ENCODE peak calls at places on chromosomes 7 and 10, in ten cellular contexts. M, I, C, K, O, Y, E, V, X and P are unnamed samples.

GRCh38 chr10:102424145-102424544 is 3.5 kb downstream of the FBXL15 start:
- DNase-seq in E (no peak), K (no peak), X (no peak), V (no peak), M (no peak), I (no peak), C (no peak), O (no peak), Y (no peak), P (no peak)

GRCh38 chr7:44650772-44651171 is 44.3 kb downstream of the OGDH start:
- DNase-seq in C (no peak), M (no peak), Y (no peak), K (no peak), I (no peak), O (no peak), X (no peak), V (no peak), E (no peak), P (no peak)

GRCh38 chr7:16668049-16668858 is 22.3 kb downstream of the BZW2 start:
- DNase-seq in K (peak), Y (no peak), O (peak), I (no peak), M (no peak), V (peak), C (no peak), X (no peak), E (no peak), P (no peak)

GRCh38 chr7:45590679-45591057 is 16.5 kb downstream of the ADCY1 start:
- DNase-seq in Y (no peak), E (no peak), M (no peak), X (no peak), O (no peak), K (no peak), I (no peak), C (no peak), V (no peak), P (no peak)

GRCh38 chr7:3206101-3206500 is 95.0 kb upstream of the SDK1 start:
- DNase-seq in Y (no peak), V (no peak), E (no peak), C (no peak), K (no peak), M (no peak), X (no peak), O (no peak), I (no peak), P (no peak)

GRCh38 chr7:145868935-145869334 is 247.7 kb upstream of the CNTNAP2 start:
- DNase-seq in K (peak), E (no peak), O (no peak), V (no peak), Y (no peak), M (no peak), C (no peak), X (no peak), I (no peak), P (no peak)

GRCh38 chr10:25632802-25633201 is 301.2 kb upstream of the MYO3A start:
- DNase-seq in V (no peak), Y (no peak), O (no peak), E (no peak), K (no peak), I (no peak), X (no peak), C (no peak), M (no peak), P (no peak)

GRCh38 chr7:219581-220150 is 27.3 kb downstream of the FAM20C start:
- DNase-seq in C (no peak), E (peak), K (no peak), X (no peak), V (no peak), O (no peak), Y (no peak), M (no peak), I (no peak), P (no peak)

GRCh38 chr7:114481995-114482394 is 67.4 kb downstream of the FOXP2 start:
- DNase-seq in K (no peak), V (no peak), E (no peak), Y (no peak), M (no peak), I (no peak), X (no peak), C (no peak), O (no peak), P (no peak)

GRCh38 chr10:70603439-70603778 is 868 bp upstream of the PRF1 start:
- DNase-seq in M (no peak), Y (peak), X (no peak), K (no peak), V (no peak), C (no peak), E (no peak), O (no peak), I (no peak), P (no peak)

GRCh38 chr10:86964061-86964846 is 4.0 kb upstream of the ADIRF start:
- DNase-seq in V (no peak), Y (no peak), K (no peak), M (peak), E (no peak), C (no peak), X (no peak), I (no peak), O (no peak), P (no peak)

GRCh38 chr7:36040679-36041078 is 112.4 kb upstream of the EEPD1 start:
- DNase-seq in O (no peak), Y (no peak), I (no peak), K (peak), E (no peak), V (no peak), M (no peak), C (no peak), X (no peak), P (no peak)

GRCh38 chr7:143452495-143452894 is 9.2 kb downstream of the TAS2R60 start:
- DNase-seq in O (no peak), V (no peak), E (no peak), I (no peak), K (no peak), Y (no peak), M (no peak), C (no peak), X (no peak), P (no peak)

GRCh38 chr10:76939862-76940495 is 697.6 kb downstream of the KCNMA1 start:
- DNase-seq in I (no peak), C (no peak), O (no peak), Y (no peak), K (no peak), E (no peak), V (no peak), X (no peak), M (no peak), P (peak)

GRCh38 chr10:115772606-115773005 is 500.4 kb downstream of the GFRA1 start:
- DNase-seq in C (no peak), O (peak), V (no peak), E (no peak), Y (no peak), M (no peak), K (peak), I (no peak), X (no peak), P (no peak)

GRCh38 chr7:43764039-43764789 is 5.7 kb downstream of the BLVRA start:
- DNase-seq in M (peak), E (no peak), O (no peak), K (no peak), X (peak), C (no peak), Y (peak), I (peak), V (peak), P (no peak)

GRCh38 chr7:44196450-44196872 is 4.3 kb upstream of the YKT6 start:
- DNase-seq in E (peak), K (peak), X (peak), M (peak), O (no peak), C (peak), V (peak), I (peak), Y (no peak), P (peak)

GRCh38 chr7:55512635-55513034 is 59.7 kb downstream of the VOPP1 start:
- DNase-seq in K (no peak), I (no peak), E (no peak), X (no peak), M (no peak), C (no peak), Y (no peak), V (no peak), O (no peak), P (peak)

GRCh38 chr10:14513061-14513460 is 182.3 kb upstream of the FRMD4A start:
- DNase-seq in C (no peak), Y (no peak), X (no peak), K (peak), E (no peak), O (no peak), V (no peak), M (no peak), I (no peak), P (no peak)

GRCh38 chr10:1358860-1359598 is 302.8 kb downstream of the WDR37 start:
- DNase-seq in O (no peak), K (no peak), Y (no peak), X (no peak), V (no peak), E (no peak), I (peak), C (no peak), M (peak), P (no peak)

GRCh38 chr7:157061979-157062378 is 51.5 kb upstream of the MNX1 start:
- DNase-seq in C (no peak), X (no peak), Y (no peak), K (no peak), O (no peak), V (no peak), I (no peak), M (no peak), E (no peak), P (no peak)

GRCh38 chr10:111171183-111171582 is 94.4 kb downstream of the ADRA2A start:
- DNase-seq in M (no peak), X (no peak), K (no peak), O (no peak), I (no peak), E (no peak), Y (no peak), V (no peak), C (no peak), P (no peak)

GRCh38 chr10:88759366-88760101 is at the start of gene LIPN:
- DNase-seq in I (no peak), X (no peak), V (no peak), Y (no peak), C (no peak), K (peak), O (no peak), E (no peak), M (no peak), P (no peak)

GRCh38 chr7:143359769-143360168 is 2.7 kb downstream of the FAM131B start:
- DNase-seq in X (no peak), M (no peak), Y (no peak), E (no peak), K (no peak), I (no peak), C (no peak), V (no peak), O (no peak), P (no peak)

GRCh38 chr10:96959733-96960132 is 127.6 kb downstream of the LCOR start:
- DNase-seq in K (no peak), Y (no peak), X (no peak), E (no peak), V (no peak), O (no peak), C (no peak), M (no peak), I (no peak), P (no peak)

GRCh38 chr10:101968910-101969321 is 87.1 kb downstream of the ARMH3 start:
- DNase-seq in E (no peak), V (no peak), K (no peak), O (no peak), I (no peak), X (no peak), M (peak), Y (no peak), C (no peak), P (no peak)

GRCh38 chr7:41977165-41977651 is 259.8 kb downstream of the GLI3 start:
- DNase-seq in I (peak), E (no peak), O (no peak), V (no peak), K (peak), M (no peak), X (no peak), Y (no peak), C (peak), P (peak)

GRCh38 chr10:61779276-61779675 is 116.5 kb downstream of the CABCOCO1 start:
- DNase-seq in E (no peak), I (no peak), Y (no peak), X (no peak), K (no peak), C (no peak), V (no peak), O (no peak), M (no peak), P (no peak)

GRCh38 chr7:35758421-35758820 is 42.4 kb upstream of the SEPTIN7 start:
- DNase-seq in E (no peak), C (peak), V (no peak), K (no peak), I (no peak), O (no peak), M (peak), X (no peak), Y (no peak), P (no peak)

GRCh38 chr7:4854916-4855315 is 6.9 kb downstream of the PAPOLB start:
- DNase-seq in X (no peak), E (no peak), M (no peak), O (no peak), V (no peak), I (no peak), K (no peak), C (no peak), Y (no peak), P (no peak)

GRCh38 chr10:28217848-28218247 is 85.0 kb downstream of the MPP7 start:
- DNase-seq in O (peak), I (peak), C (no peak), V (no peak), E (no peak), M (no peak), Y (no peak), K (peak), X (no peak), P (no peak)

GRCh38 chr7:114418117-114418516 is 3.5 kb downstream of the FOXP2 start:
- DNase-seq in O (no peak), V (no peak), M (no peak), I (no peak), E (no peak), C (no peak), K (no peak), Y (no peak), X (no peak), P (peak)